ENCODE peak calls at places on chromosome 9, in ten cellular contexts. Q is transverse colon, O is body of pancreas, X is adrenal gland, N is stomach, T is ovary, R is right lobe of liver, F is suprapubic skin, Y is heart left ventricle, W is Peyer's patch. E is an unnamed sample.

GRCh38 chr9:1005043-1005667 is 28.7 kb downstream of the DMRT3 start:
- DNase-seq in Q (no peak), O (peak; percentile 22), X (peak; percentile 26), N (no peak), T (no peak), R (no peak), F (no peak), Y (no peak), W (peak; percentile 55), E (peak; percentile 52)

GRCh38 chr9:76667521-76667957 is 96.7 kb upstream of the PCA3 start:
- DNase-seq in Q (no peak), O (no peak), X (no peak), N (no peak), T (no peak), R (no peak), F (no peak), Y (no peak), W (no peak), E (no peak)

GRCh38 chr9:33480094-33480493 is 6.4 kb upstream of the NOL6 start:
- DNase-seq in Q (no peak), O (no peak), X (no peak), N (no peak), T (no peak), R (no peak), F (no peak), Y (no peak), W (no peak), E (no peak)

GRCh38 chr9:20297646-20298084 is 324.6 kb downstream of the MLLT3 start:
- DNase-seq in Q (peak; percentile 43), O (no peak), X (no peak), N (no peak), T (peak; percentile 30), R (no peak), F (no peak), Y (no peak), W (no peak), E (no peak)

GRCh38 chr9:124282442-124283231 is 24.9 kb downstream of the NEK6 start:
- DNase-seq in Q (peak; percentile 62), O (no peak), X (no peak), N (peak; percentile 52), T (peak; percentile 80), R (peak; percentile 77), F (no peak), Y (peak; percentile 81), W (peak; percentile 65), E (peak; percentile 34)

GRCh38 chr9:82750411-82750918 is 312.5 kb downstream of the RASEF start:
- DNase-seq in Q (no peak), O (no peak), X (no peak), N (no peak), T (no peak), R (no peak), F (no peak), Y (no peak), W (no peak), E (no peak)

GRCh38 chr9:37293664-37294524 is 128.6 kb upstream of the GRHPR start:
- DNase-seq in Q (no peak), O (no peak), X (no peak), N (no peak), T (no peak), R (no peak), F (no peak), Y (no peak), W (no peak), E (no peak)

GRCh38 chr9:9387511-9388115 is 1225.2 kb downstream of the PTPRD start:
- DNase-seq in Q (no peak), O (no peak), X (no peak), N (no peak), T (no peak), R (no peak), F (no peak), Y (no peak), W (no peak), E (no peak)

GRCh38 chr9:134501266-134502181 is 140.1 kb upstream of the COL5A1 start:
- DNase-seq in Q (no peak), O (no peak), X (no peak), N (no peak), T (no peak), R (peak; percentile 53), F (peak; percentile 76), Y (no peak), W (peak; percentile 39), E (no peak)

GRCh38 chr9:77569335-77569734 is 78.8 kb downstream of the GNA14 start:
- DNase-seq in Q (no peak), O (no peak), X (no peak), N (no peak), T (no peak), R (no peak), F (no peak), Y (no peak), W (no peak), E (no peak)

GRCh38 chr9:130934246-130934645 is 4.8 kb downstream of the FIBCD1 start:
- DNase-seq in Q (no peak), O (no peak), X (no peak), N (no peak), T (no peak), R (no peak), F (no peak), Y (no peak), W (no peak), E (no peak)

GRCh38 chr9:34927061-34927460 is 31.0 kb upstream of the PHF24 start:
- DNase-seq in Q (no peak), O (no peak), X (no peak), N (no peak), T (no peak), R (no peak), F (no peak), Y (no peak), W (no peak), E (no peak)

GRCh38 chr9:87149794-87150193 is 202.5 kb upstream of the GAS1 start:
- DNase-seq in Q (no peak), O (no peak), X (no peak), N (no peak), T (no peak), R (no peak), F (no peak), Y (no peak), W (no peak), E (no peak)

GRCh38 chr9:87147803-87148202 is 200.5 kb upstream of the GAS1 start:
- DNase-seq in Q (no peak), O (no peak), X (no peak), N (no peak), T (peak; percentile 23), R (no peak), F (no peak), Y (no peak), W (no peak), E (no peak)

GRCh38 chr9:87152206-87152605 is 204.9 kb upstream of the GAS1 start:
- DNase-seq in Q (no peak), O (no peak), X (no peak), N (no peak), T (no peak), R (no peak), F (no peak), Y (no peak), W (no peak), E (no peak)

GRCh38 chr9:87148391-87149237 is 201.3 kb upstream of the GAS1 start:
- DNase-seq in Q (peak; percentile 52), O (peak; percentile 77), X (peak; percentile 47), N (peak; percentile 74), T (peak; percentile 74), R (peak; percentile 70), F (peak; percentile 91), Y (peak; percentile 90), W (peak; percentile 58), E (peak; percentile 68)
- H3K4me3 ChIP-seq in Q (peak overlapping the region; percentile 45), O (no peak overlapping the region), X (no peak overlapping the region), N (peak overlapping the region; percentile 41), T (peak overlapping the region; percentile 20), R (peak overlapping the region; percentile 3), F (peak overlapping the region; percentile 40), Y (peak overlapping the region; percentile 50), W (peak overlapping the region; percentile 47), E (no peak overlapping the region)

DNA sequence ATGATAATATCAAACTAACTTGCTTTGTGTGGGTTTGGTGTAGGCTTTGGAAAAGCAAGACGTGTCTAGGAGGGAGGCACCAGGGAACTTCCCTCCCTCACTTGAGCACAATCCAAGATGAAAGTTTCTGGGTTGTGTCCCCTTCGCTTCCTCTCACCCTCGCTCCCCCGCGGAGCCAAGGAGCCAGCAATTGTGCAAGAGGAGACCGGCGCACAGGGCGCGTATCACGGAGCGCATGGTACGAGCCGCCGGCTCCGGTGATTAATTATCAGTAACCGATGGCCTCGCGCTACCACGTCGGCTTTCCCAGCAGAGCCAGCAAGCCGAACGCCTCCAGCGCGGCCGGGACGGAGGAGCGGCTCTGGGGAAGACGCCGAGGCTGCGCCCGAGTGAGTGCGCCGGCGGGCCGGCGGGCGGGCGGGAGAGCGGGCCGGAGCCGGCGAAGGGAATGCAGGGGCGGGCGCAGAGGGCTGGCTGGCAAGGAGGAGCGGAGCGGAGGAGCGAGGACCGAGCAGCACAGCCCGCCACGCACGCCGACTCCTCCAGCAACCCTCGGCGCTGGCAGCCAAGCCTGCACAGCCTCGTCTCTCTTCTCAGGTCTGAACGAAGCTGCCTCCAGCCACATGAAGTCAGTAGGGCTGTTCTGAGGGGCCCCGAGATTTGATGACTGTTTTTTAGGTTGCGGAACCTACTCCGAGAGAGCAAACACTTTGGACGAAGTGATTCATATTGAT is 143.6 kb downstream of the BNC2 start:
- DNase-seq in Q (peak; percentile 66), O (peak; percentile 50), X (peak; percentile 68), N (peak; percentile 62), T (peak; percentile 83), R (peak; percentile 61), F (peak; percentile 92), Y (peak; percentile 82), W (peak; percentile 75), E (peak; percentile 75)
- TF ChIP-seq POLR2A in Q (peak; percentile 35), O (no peak), X (peak; percentile 34), N (no peak), T (peak; percentile 70), R (no peak), F (no peak), Y (no peak), W (no peak), E (no peak)

DNA sequence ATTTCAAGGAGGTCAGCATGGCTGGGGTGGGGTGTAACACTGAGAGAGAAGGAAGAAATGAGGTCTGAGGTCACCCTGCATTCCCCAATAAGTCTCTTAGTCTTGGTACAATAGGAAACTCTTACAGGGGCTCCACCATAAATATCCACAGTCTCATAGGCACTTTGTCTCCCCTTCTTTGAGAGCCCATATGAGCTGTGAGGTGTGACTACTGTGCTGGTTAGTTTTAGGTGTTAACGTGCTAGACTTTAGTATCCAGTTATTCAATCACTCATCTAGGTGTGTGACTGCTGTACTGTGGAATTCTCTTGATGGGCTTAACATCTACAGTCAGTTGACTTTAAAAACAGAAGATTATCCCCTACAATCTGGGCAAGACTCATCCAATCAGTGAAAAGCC is 378.1 kb upstream of the RFX3 start:
- DNase-seq in Q (no peak), O (no peak), X (no peak), N (no peak), T (no peak), R (no peak), F (no peak), Y (no peak), W (no peak), E (no peak)
- H3K36me3 ChIP-seq in Q (no peaks in the 10 kb centered on the region), O (no peaks in the 10 kb centered on the region), X (no peaks in the 10 kb centered on the region), N (no peaks in the 10 kb centered on the region), T (no peaks in the 10 kb centered on the region), R (no peaks in the 10 kb centered on the region), F (no peaks in the 10 kb centered on the region), Y (no peaks in the 10 kb centered on the region), W (no peaks in the 10 kb centered on the region), E (no peaks in the 10 kb centered on the region)

GRCh38 chr9:95816716-95817115 is 58.8 kb upstream of the ERCC6L2 start:
- DNase-seq in Q (no peak), O (no peak), X (peak; percentile 37), N (no peak), T (no peak), R (no peak), F (no peak), Y (no peak), W (no peak), E (no peak)
- H3K4me3 ChIP-seq in Q (no peak overlapping the region), O (no peak overlapping the region), X (no peak overlapping the region), N (no peak overlapping the region), T (no peak overlapping the region), R (no peak overlapping the region), F (no peak overlapping the region), Y (no peak overlapping the region), W (no peak overlapping the region), E (no peak overlapping the region)